ENCODE peak calls at places on chromosomes 5 and 9, in four cellular contexts. N is mucosa of descending colon; C is effector memory CD4-positive, alpha-beta T cell; U is thoracic aorta. V is an unnamed sample.

GRCh38 chr5:90297045-90297764 is 112.4 kb downstream of the CETN3 start:
- DNase-seq in N (no peak), C (no peak), U (no peak), V (no peak)

GRCh38 chr5:126488362-126489065 is 65.3 kb downstream of the GRAMD2B start:
- DNase-seq in N (no peak), C (no peak), U (no peak), V (no peak)

GRCh38 chr9:70093095-70093494 is 49.4 kb downstream of the MAMDC2 start:
- DNase-seq in N (no peak), C (no peak), U (no peak), V (no peak)

GRCh38 chr9:11702529-11702928 is 990.7 kb upstream of the TYRP1 start:
- DNase-seq in N (no peak), C (no peak), U (no peak), V (no peak)

GRCh38 chr9:110440161-110440560 is 102.5 kb upstream of the TXNDC8 start:
- DNase-seq in N (no peak), C (no peak), U (no peak), V (no peak)

GRCh38 chr9:85258823-85259370 is 482.9 kb downstream of the AGTPBP1 start:
- DNase-seq in N (no peak), C (no peak), U (no peak), V (peak; percentile 49)

GRCh38 chr9:5899292-5899691 is 8.6 kb downstream of the MLANA start:
- DNase-seq in N (no peak), C (no peak), U (no peak), V (no peak)

GRCh38 chr5:115460476-115460875 is 84.1 kb downstream of the FEM1C start:
- DNase-seq in N (no peak), C (no peak), U (no peak), V (no peak)

GRCh38 chr5:130773813-130774212 is 391.2 kb downstream of the HINT1 start:
- DNase-seq in N (no peak), C (no peak), U (no peak), V (no peak)

GRCh38 chr5:6715758-6716633 is 2.8 kb downstream of the TENT4A start:
- DNase-seq in N (peak; percentile 38), C (no peak), U (no peak), V (no peak)

GRCh38 chr9:109206670-109207069 is 39.6 kb upstream of the FRRS1L start:
- DNase-seq in N (no peak), C (no peak), U (no peak), V (no peak)

GRCh38 chr9:34550681-34551270 is 28.0 kb upstream of the ENHO start:
- DNase-seq in N (no peak), C (no peak), U (no peak), V (no peak)

GRCh38 chr5:71719092-71719964 is at the start of gene CARTPT:
- DNase-seq in N (no peak), C (no peak), U (no peak), V (peak; percentile 14)

GRCh38 chr5:39178171-39178570 is 41.2 kb downstream of the FYB1 start:
- DNase-seq in N (no peak), C (no peak), U (no peak), V (no peak)

GRCh38 chr5:108639356-108639755 is 108.3 kb upstream of the FER start:
- DNase-seq in N (no peak), C (no peak), U (no peak), V (no peak)

GRCh38 chr5:35815089-35815936 is 41.4 kb upstream of the IL7R start:
- DNase-seq in N (no peak), C (no peak), U (no peak), V (no peak)

GRCh38 chr5:112995764-112996618 is 19.4 kb downstream of the DCP2 start:
- DNase-seq in N (no peak), C (peak; percentile 53), U (peak; percentile 33), V (peak; percentile 35)

GRCh38 chr9:16871358-16872151 is 1.1 kb upstream of the BNC2 start:
- DNase-seq in N (peak; percentile 57), C (no peak), U (peak; percentile 26), V (no peak)

GRCh38 chr5:55222061-55222818 is 4.9 kb downstream of the MCIDAS start:
- DNase-seq in N (no peak), C (no peak), U (no peak), V (no peak)

GRCh38 chr9:133540336-133541025 is 6.0 kb downstream of the ADAMTSL2 start:
- DNase-seq in N (no peak), C (no peak), U (no peak), V (no peak)

GRCh38 chr5:55821731-55822512 is 29.2 kb upstream of the IL31RA start:
- DNase-seq in N (peak; percentile 39), C (no peak), U (no peak), V (peak; percentile 75)

GRCh38 chr9:134660407-134660806 is 18.8 kb downstream of the COL5A1 start:
- DNase-seq in N (no peak), C (no peak), U (no peak), V (no peak)

GRCh38 chr9:20570756-20571155 is 51.5 kb downstream of the MLLT3 start:
- DNase-seq in N (no peak), C (no peak), U (no peak), V (no peak)

GRCh38 chr9:73370053-73370452 is 218.4 kb downstream of the ANXA1 start:
- DNase-seq in N (no peak), C (no peak), U (no peak), V (no peak)

GRCh38 chr9:126113756-126114408 is 212.7 kb upstream of the MVB12B start:
- DNase-seq in N (no peak), C (no peak), U (no peak), V (no peak)

GRCh38 chr9:37617837-37618236 is 25.4 kb upstream of the TOMM5 start:
- DNase-seq in N (no peak), C (no peak), U (no peak), V (no peak)

GRCh38 chr9:73046769-73047168 is 93.9 kb upstream of the ALDH1A1 start:
- DNase-seq in N (no peak), C (no peak), U (no peak), V (no peak)

GRCh38 chr9:124834586-124834985 is 18.7 kb upstream of the WDR38 start:
- DNase-seq in N (no peak), C (no peak), U (no peak), V (no peak)

GRCh38 chr9:22105005-22105722 is 96.1 kb upstream of the CDKN2B start:
- DNase-seq in N (no peak), C (no peak), U (no peak), V (no peak)

GRCh38 chr9:128540630-128541355 is 11.6 kb upstream of the SPTAN1 start:
- DNase-seq in N (no peak), C (no peak), U (no peak), V (no peak)

GRCh38 chr5:52870448-52870847 is 82.7 kb downstream of the ITGA1 start:
- DNase-seq in N (no peak), C (no peak), U (peak; percentile 31), V (no peak)

GRCh38 chr9:137218754-137219271 is 3.2 kb downstream of the RNF208 start:
- DNase-seq in N (no peak), C (no peak), U (no peak), V (peak; percentile 88)

GRCh38 chr9:120755044-120755443 is 38.2 kb downstream of the FBXW2 start:
- DNase-seq in N (no peak), C (no peak), U (no peak), V (no peak)

GRCh38 chr9:120757268-120757900 is 35.8 kb downstream of the FBXW2 start:
- DNase-seq in N (no peak), C (no peak), U (no peak), V (no peak)

GRCh38 chr9:120758544-120758943 is 34.7 kb downstream of the FBXW2 start:
- DNase-seq in N (no peak), C (no peak), U (no peak), V (no peak)

GRCh38 chr9:120759755-120760400 is 33.3 kb downstream of the FBXW2 start:
- DNase-seq in N (no peak), C (no peak), U (no peak), V (no peak)

DNA sequence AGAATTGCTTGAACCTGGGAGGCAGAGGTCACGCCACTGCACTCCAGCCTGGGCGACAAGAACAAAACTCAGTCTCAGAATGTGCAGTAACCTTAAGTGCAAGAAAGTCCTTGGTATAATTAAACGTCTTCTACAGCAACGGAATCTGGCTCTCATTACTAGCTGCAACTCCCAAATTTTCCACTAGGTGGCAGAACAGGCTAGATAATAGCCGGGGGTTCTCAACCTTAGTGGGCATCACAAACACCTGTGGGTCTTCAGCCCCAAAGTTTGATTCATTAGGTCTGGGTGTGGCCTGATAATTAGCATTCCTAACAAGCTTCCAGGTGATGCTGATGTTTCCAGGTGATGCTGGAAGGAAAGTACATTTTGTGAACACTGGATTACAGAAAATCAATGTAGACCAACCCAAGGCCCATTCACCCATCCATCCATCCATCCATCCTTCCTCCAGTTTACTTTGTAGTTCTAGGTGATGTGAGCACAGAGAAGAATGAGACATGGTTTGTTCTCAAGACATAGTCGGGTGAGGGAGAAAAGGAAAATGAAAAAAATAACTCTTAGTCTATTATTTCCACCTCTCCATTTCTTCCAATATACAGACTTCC is 37.3 kb downstream of the FBXW2 start:
- DNase-seq in N (no peak), C (peak; percentile 36), U (no peak), V (peak; percentile 32)
- H3K4me1 ChIP-seq in N (no peaks in the 10 kb centered on the region), C (no peaks in the 10 kb centered on the region), U (peaks cover 4% of the 10 kb centered on the region), V (no peaks in the 10 kb centered on the region)

GRCh38 chr5:677131-678101 is 15.7 kb downstream of the TPPP start:
- DNase-seq in N (no peak), C (no peak), U (no peak), V (peak; percentile 23)
- H3K4me1 ChIP-seq in N (peaks cover 21% of the 10 kb centered on the region), C (peaks cover 11% of the 10 kb centered on the region), U (peaks cover 21% of the 10 kb centered on the region), V (peaks cover 3% of the 10 kb centered on the region)

GRCh38 chr9:120936011-120936763 is 9.6 kb upstream of the TRAF1 start:
- DNase-seq in N (peak; percentile 94), C (peak; percentile 68), U (peak; percentile 77), V (peak; percentile 95)

GRCh38 chr9:120937596-120937995 is 11.0 kb upstream of the TRAF1 start:
- DNase-seq in N (no peak), C (no peak), U (no peak), V (no peak)

GRCh38 chr9:120937127-120937526 is 10.5 kb upstream of the TRAF1 start:
- DNase-seq in N (no peak), C (no peak), U (no peak), V (no peak)

GRCh38 chr9:120935383-120935857 is 8.8 kb upstream of the TRAF1 start:
- DNase-seq in N (peak; percentile 94), C (no peak), U (peak; percentile 93), V (peak; percentile 98)

GRCh38 chr9:120936764-120937122 is 10.1 kb upstream of the TRAF1 start:
- DNase-seq in N (no peak), C (no peak), U (no peak), V (no peak)
- H3K4me1 ChIP-seq in N (peaks cover 17% of the 10 kb centered on the region), C (peaks cover 50% of the 10 kb centered on the region), U (peaks cover 62% of the 10 kb centered on the region), V (peaks cover 15% of the 10 kb centered on the region)

DNA sequence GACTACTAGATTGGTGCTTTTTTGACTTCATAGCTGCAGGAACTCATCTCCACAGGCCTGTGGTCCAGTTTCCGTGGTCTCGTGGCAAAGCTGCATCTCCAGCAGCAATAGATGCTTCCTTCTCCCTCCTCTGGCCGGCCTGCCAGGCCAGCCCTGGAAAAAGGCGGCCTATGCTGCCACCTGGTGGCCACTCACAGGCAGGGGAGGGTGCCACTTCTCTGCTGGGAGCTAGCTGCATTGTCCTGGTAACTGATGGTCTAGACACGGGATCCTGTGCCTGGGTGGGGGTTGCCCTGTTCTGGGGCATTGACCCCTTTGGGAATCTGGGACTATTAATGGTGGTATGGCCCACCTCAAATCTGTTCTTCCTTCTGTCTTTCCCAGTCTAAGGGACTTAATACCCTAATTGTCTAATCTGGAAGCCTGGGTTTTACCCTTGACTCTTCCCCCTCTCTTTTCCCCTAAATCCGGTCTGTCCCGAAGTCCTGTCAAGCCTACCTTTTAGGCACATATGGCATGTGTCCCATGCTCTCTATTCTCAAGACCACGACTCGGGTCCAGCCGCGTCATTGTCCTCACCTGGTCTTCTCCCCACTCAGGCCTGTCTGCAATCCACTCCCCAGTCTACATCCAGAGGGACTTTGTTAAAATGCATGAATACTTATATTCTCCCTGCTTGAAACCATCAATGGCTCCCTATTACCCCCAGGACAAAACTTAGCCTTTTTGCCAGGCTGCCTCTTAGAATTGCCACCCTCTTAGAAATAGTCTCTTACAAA is 20.1 kb upstream of the PTGS1 start:
- DNase-seq in N (peak; percentile 79), C (peak; percentile 44), U (no peak), V (peak; percentile 90)
- H3K4me1 ChIP-seq in N (peaks cover 14% of the 10 kb centered on the region), C (no peaks in the 10 kb centered on the region), U (peaks cover 5% of the 10 kb centered on the region), V (no peaks in the 10 kb centered on the region)